ENCODE peak calls at places on chromosomes 11 and 22, in four cellular contexts. W is right atrium auricular region, E is cardiac fibroblast, X is spleen. L is an unnamed sample.

GRCh38 chr11:64264371-64264852 is 13.1 kb downstream of the PLCB3 start:
- DNase-seq in W (no peak), E (no peak), X (no peak), L (no peak)

GRCh38 chr11:84720706-84721402 is 906.3 kb downstream of the DLG2 start:
- DNase-seq in W (peak; percentile 58), E (peak; percentile 3), X (peak; percentile 74), L (peak; percentile 66)

GRCh38 chr22:31089101-31090100 is 8.3 kb downstream of the SMTN start:
- DNase-seq in W (no peak), E (peak; percentile 68), X (peak; percentile 87), L (no peak)

GRCh38 chr11:62544521-62545436 is 1.8 kb downstream of the AHNAK start:
- DNase-seq in W (no peak), E (no peak), X (no peak), L (no peak)

GRCh38 chr11:69109101-69109500 is 46.6 kb upstream of the SMIM38 start:
- DNase-seq in W (no peak), E (no peak), X (no peak), L (peak; percentile 55)

GRCh38 chr11:119483341-119483880 is 60.4 kb upstream of the THY1 start:
- DNase-seq in W (no peak), E (no peak), X (peak; percentile 62), L (peak; percentile 68)

GRCh38 chr11:83006877-83007330 is 64.8 kb downstream of the RAB30 start:
- DNase-seq in W (no peak), E (no peak), X (no peak), L (no peak)

GRCh38 chr11:6660712-6661111 is 5.1 kb upstream of the DCHS1 start:
- DNase-seq in W (no peak), E (no peak), X (no peak), L (no peak)

GRCh38 chr22:27903805-27904473 is 15.1 kb downstream of the PITPNB start:
- DNase-seq in W (no peak), E (peak; percentile 17), X (no peak), L (no peak)

GRCh38 chr11:70712471-70712870 is 314.1 kb downstream of the CTTN start:
- DNase-seq in W (no peak), E (no peak), X (peak; percentile 84), L (no peak)

GRCh38 chr22:43388420-43388851 is 23.4 kb upstream of the MPPED1 start:
- DNase-seq in W (peak; percentile 77), E (peak; percentile 71), X (peak; percentile 95), L (no peak)

GRCh38 chr22:20192293-20192971 is 41.6 kb upstream of the CCDC188 start:
- DNase-seq in W (no peak), E (no peak), X (no peak), L (no peak)

GRCh38 chr11:123404626-123405025 is 25.4 kb upstream of the GRAMD1B start:
- DNase-seq in W (no peak), E (peak; percentile 34), X (no peak), L (no peak)

GRCh38 chr11:60950933-60951610 is 904 bp downstream of the SLC15A3 start:
- DNase-seq in W (no peak), E (no peak), X (peak; percentile 91), L (no peak)

GRCh38 chr11:57560146-57560545 is 7.3 kb downstream of the UBE2L6 start:
- DNase-seq in W (no peak), E (no peak), X (peak; percentile 59), L (no peak)

GRCh38 chr22:35072939-35073338 is 7.0 kb downstream of the ISX start:
- DNase-seq in W (no peak), E (no peak), X (no peak), L (no peak)

GRCh38 chr11:70319694-70320093 is 49.2 kb downstream of the PPFIA1 start:
- DNase-seq in W (no peak), E (peak; percentile 38), X (no peak), L (no peak)

GRCh38 chr11:8354622-8355417 is 91.1 kb upstream of the LMO1 start:
- DNase-seq in W (no peak), E (no peak), X (peak; percentile 76), L (peak; percentile 41)

GRCh38 chr11:129291556-129291955 is 84.1 kb upstream of the BARX2 start:
- DNase-seq in W (no peak), E (no peak), X (no peak), L (no peak)

GRCh38 chr11:35641206-35641885 is 21.2 kb upstream of the TRIM44 start:
- DNase-seq in W (no peak), E (peak; percentile 44), X (no peak), L (no peak)

GRCh38 chr11:3147257-3147619 is 17.9 kb downstream of the OSBPL5 start:
- DNase-seq in W (no peak), E (no peak), X (no peak), L (no peak)

GRCh38 chr22:41603873-41604332 is 14.3 kb upstream of the PMM1 start:
- DNase-seq in W (no peak), E (no peak), X (peak; percentile 10), L (no peak)

GRCh38 chr11:123690490-123690889 is 36.1 kb upstream of the SCN3B start:
- DNase-seq in W (no peak), E (peak; percentile 19), X (no peak), L (no peak)

GRCh38 chr11:824292-824880 is 3.3 kb upstream of the CRACR2B start:
- DNase-seq in W (no peak), E (no peak), X (peak; percentile 80), L (no peak)

GRCh38 chr11:1047576-1048156 is 11.1 kb upstream of the MUC6 start:
- DNase-seq in W (no peak), E (no peak), X (peak; percentile 64), L (no peak)

GRCh38 chr22:39384750-39385480 is 14.7 kb upstream of the TAB1 start:
- DNase-seq in W (no peak), E (peak; percentile 28), X (no peak), L (no peak)
- TF ChIP-seq CTCF in W (peak; percentile 56), E (peak; percentile 25), X (no peak), L (peak; percentile 56)

DNA sequence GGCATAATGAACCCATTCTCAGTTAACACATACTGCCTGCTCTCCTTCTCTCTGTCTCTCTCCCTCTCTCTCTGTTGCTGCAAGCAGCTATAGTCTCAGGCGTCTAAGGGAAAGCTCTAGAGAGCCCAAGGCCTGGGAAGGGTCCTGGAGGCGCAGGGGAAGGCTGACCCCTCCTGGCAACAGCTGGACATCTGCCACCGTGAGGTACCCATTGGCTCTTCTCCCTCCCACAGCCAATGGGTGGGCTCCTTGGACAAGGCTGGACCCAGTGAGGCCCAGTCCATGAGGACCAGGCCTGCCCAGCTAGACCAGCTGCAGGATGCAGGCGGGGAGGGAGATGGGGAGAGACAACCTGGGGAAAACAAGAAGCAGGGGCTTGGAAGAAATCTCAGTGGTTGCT is 349.8 kb downstream of the BUD13 start:
- DNase-seq in W (no peak), E (no peak), X (no peak), L (no peak)
- TF ChIP-seq CTCF in W (no peak), E (no peak), X (no peak), L (no peak)

GRCh38 chr11:32168924-32169323 is 78.0 kb downstream of the RCN1 start:
- DNase-seq in W (peak; percentile 13), E (no peak), X (no peak), L (no peak)

GRCh38 chr11:32162906-32163305 is 72.0 kb downstream of the RCN1 start:
- DNase-seq in W (no peak), E (no peak), X (no peak), L (no peak)

GRCh38 chr11:32161293-32161692 is 70.4 kb downstream of the RCN1 start:
- DNase-seq in W (no peak), E (no peak), X (no peak), L (no peak)

GRCh38 chr11:32164836-32165235 is 74.0 kb downstream of the RCN1 start:
- DNase-seq in W (no peak), E (no peak), X (no peak), L (no peak)
- TF ChIP-seq CTCF in W (no peak), E (no peak), X (no peak), L (no peak)

DNA sequence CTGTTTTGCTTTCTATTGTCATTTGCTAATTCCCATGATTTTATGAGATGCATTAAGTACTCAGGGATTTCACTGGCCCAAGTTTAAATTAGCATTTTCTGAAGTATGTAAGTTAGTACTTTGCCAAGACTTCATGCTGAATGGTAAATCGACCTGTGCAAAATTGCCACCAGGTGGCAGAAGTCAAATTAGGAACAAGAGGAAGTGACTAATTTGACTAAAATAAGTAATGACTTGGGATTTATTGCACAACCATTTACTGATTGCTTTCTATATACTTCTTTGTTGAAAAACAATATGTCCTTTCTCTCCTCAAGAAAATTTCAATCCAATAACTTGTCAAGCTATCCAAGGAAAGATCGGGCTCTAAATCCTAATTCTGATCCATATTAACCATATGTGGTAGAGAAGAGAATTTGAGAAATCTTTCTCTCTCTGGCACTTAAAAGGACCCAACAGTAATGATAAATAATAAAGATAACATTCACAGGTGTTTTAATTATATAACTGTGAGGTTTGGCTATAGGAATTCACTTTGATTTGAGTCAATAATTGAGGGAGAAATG is 253.7 kb upstream of the CHORDC1 start:
- DNase-seq in W (no peak), E (peak; percentile 24), X (no peak), L (no peak)
- TF ChIP-seq CTCF in W (peak; percentile 59), E (no peak), X (peak; percentile 40), L (peak; percentile 73)

DNA sequence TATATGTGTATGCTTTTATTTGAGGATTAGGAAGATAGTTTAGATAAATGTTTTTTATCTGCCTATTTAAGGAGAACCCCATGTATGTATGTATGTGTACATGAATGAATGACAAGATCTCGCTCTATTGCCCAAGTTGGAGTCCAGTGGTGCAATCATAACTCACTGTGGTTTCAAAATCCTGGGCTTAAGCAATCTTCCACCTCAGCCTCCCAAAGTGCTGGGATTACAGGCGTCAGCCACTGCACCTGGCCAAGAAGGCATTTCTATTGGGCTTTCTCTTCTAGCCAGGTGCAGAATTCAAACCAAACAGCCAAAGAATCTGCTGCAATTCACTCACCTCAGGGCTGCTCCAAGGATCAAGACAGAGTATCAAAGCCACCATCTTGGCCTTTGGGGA is 25.5 kb upstream of the DGKZ start:
- DNase-seq in W (no peak), E (no peak), X (no peak), L (no peak)
- TF ChIP-seq CTCF in W (no peak), E (no peak), X (no peak), L (no peak)

DNA sequence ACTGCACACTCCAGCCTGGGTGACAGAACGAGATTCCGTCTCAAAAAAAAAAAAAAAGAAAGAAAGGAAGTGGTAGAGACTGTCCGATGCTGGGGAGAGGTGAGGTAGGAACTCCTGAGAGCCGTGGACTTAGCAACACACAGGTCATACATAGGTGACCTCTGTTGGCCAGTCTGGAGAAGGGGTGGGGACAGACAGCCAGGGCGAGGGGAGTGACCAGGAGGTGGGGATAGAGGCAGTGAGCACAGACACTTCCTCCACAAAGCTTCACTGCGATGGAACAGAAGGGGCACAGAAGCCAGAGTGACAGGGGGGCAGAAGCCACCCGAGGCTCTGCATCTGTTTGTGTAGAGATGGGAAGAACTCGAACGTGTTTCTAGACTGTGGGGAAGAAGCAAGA is 47.1 kb downstream of the MYH9 start:
- DNase-seq in W (no peak), E (no peak), X (no peak), L (no peak)
- TF ChIP-seq CTCF in W (no peak), E (no peak), X (no peak), L (no peak)